ENCODE peak calls at places on chromosome 1, in four cellular contexts. G, I, P and H are unnamed samples.

GRCh38 chr1:154951901-154952657 is 3.8 kb downstream of the PBXIP1 start:
- DNase-seq in I (no peak), G (peak), P (peak), H (no peak)

GRCh38 chr1:33181038-33181861 is 593 bp downstream of the TRIM62 start:
- DNase-seq in I (peak), G (peak), P (peak), H (no peak)

GRCh38 chr1:33326690-33327300 is 5.9 kb upstream of the A3GALT2 start:
- DNase-seq in G (no peak), P (no peak), I (no peak), H (no peak)

GRCh38 chr1:57549280-57549679 is 125.4 kb upstream of the DAB1 start:
- DNase-seq in G (no peak), P (no peak), I (no peak), H (no peak)

GRCh38 chr1:17488977-17489739 is 49.7 kb upstream of the RCC2 start:
- DNase-seq in P (no peak), G (no peak), I (no peak), H (no peak)

GRCh38 chr1:222926566-222926965 is 111.7 kb downstream of the DISP1 start:
- DNase-seq in G (no peak), P (no peak), I (no peak), H (peak)

GRCh38 chr1:147565189-147565980 is 24.1 kb downstream of the BCL9 start:
- DNase-seq in P (no peak), G (no peak), I (no peak), H (no peak)

GRCh38 chr1:10691740-10692125 is 104.7 kb downstream of the CASZ1 start:
- DNase-seq in P (peak), I (no peak), G (no peak), H (no peak)

GRCh38 chr1:119713538-119714456 is 2.1 kb downstream of the PHGDH start:
- DNase-seq in I (no peak), P (no peak), G (no peak), H (no peak)